ENCODE peak calls at places on chromosome 15, in six cellular contexts. B, Y, P, O, A and Z are unnamed samples.

GRCh38 chr15:78682693-78683410 is 41.8 kb upstream of the CHRNB4 start:
- DNase-seq in B (no peak), Y (peak; percentile 3), P (no peak), O (no peak), A (no peak), Z (no peak)

GRCh38 chr15:101288905-101289513 is 6.0 kb downstream of the SNRPA1 start:
- DNase-seq in B (peak; percentile 69), Y (no peak), P (no peak), O (no peak), A (no peak), Z (no peak)

GRCh38 chr15:65062061-65062460 is 5.7 kb downstream of the RASL12 start:
- DNase-seq in B (no peak), Y (peak; percentile 57), P (peak; percentile 3), O (no peak), A (no peak), Z (no peak)

GRCh38 chr15:61575597-61575996 is 346.5 kb upstream of the RORA start:
- DNase-seq in B (no peak), Y (no peak), P (no peak), O (no peak), A (no peak), Z (no peak)

GRCh38 chr15:71275098-71275497 is 159.8 kb downstream of the THSD4 start:
- DNase-seq in B (peak; percentile 55), Y (no peak), P (no peak), O (no peak), A (no peak), Z (no peak)

GRCh38 chr15:88118035-88118434 is 138.5 kb downstream of the NTRK3 start:
- DNase-seq in B (no peak), Y (no peak), P (no peak), O (no peak), A (no peak), Z (no peak)

GRCh38 chr15:73891328-73891975 is 18.1 kb downstream of the TBC1D21 start:
- DNase-seq in B (no peak), Y (no peak), P (no peak), O (no peak), A (no peak), Z (no peak)

GRCh38 chr15:50134524-50135024 is 15.5 kb upstream of the ATP8B4 start:
- DNase-seq in B (peak; percentile 68), Y (no peak), P (no peak), O (no peak), A (no peak), Z (no peak)

GRCh38 chr15:101054991-101055390 is 135.8 kb downstream of the LRRK1 start:
- DNase-seq in B (no peak), Y (no peak), P (no peak), O (no peak), A (no peak), Z (no peak)

GRCh38 chr15:83734487-83734886 is 80.6 kb downstream of the ADAMTSL3 start:
- DNase-seq in B (peak; percentile 27), Y (no peak), P (no peak), O (no peak), A (no peak), Z (no peak)

GRCh38 chr15:39887832-39888231 is 32.2 kb downstream of the GPR176 start:
- DNase-seq in B (peak; percentile 50), Y (no peak), P (no peak), O (no peak), A (no peak), Z (no peak)

GRCh38 chr15:55221090-55222011 is 24.6 kb upstream of the RSL24D1 start:
- DNase-seq in B (peak; percentile 98), Y (no peak), P (no peak), O (no peak), A (no peak), Z (no peak)

GRCh38 chr15:39079296-39079834 is 501.5 kb upstream of the THBS1 start:
- DNase-seq in B (peak; percentile 85), Y (no peak), P (no peak), O (no peak), A (no peak), Z (no peak)

GRCh38 chr15:99755692-99756409 is 22.6 kb upstream of the LYSMD4 start:
- DNase-seq in B (peak; percentile 80), Y (no peak), P (peak; percentile 52), O (peak; percentile 35), A (no peak), Z (peak; percentile 56)

GRCh38 chr15:65468229-65468628 is 45.5 kb upstream of the IGDCC4 start:
- DNase-seq in B (no peak), Y (no peak), P (no peak), O (no peak), A (no peak), Z (no peak)

GRCh38 chr15:81050259-81050658 is 49.5 kb downstream of the TLNRD1 start:
- DNase-seq in B (no peak), Y (no peak), P (no peak), O (no peak), A (no peak), Z (no peak)

GRCh38 chr15:65343374-65343981 is 34.3 kb downstream of the IGDCC3 start:
- DNase-seq in B (no peak), Y (peak; percentile 54), P (no peak), O (no peak), A (no peak), Z (no peak)

GRCh38 chr15:69035918-69036258 is 21.4 kb downstream of the NOX5 start:
- DNase-seq in B (no peak), Y (no peak), P (no peak), O (no peak), A (no peak), Z (no peak)

GRCh38 chr15:101504866-101505609 is 15.5 kb upstream of the PCSK6 start:
- DNase-seq in B (no peak), Y (no peak), P (no peak), O (no peak), A (no peak), Z (no peak)

GRCh38 chr15:38129531-38130199 is 123.0 kb upstream of the SPRED1 start:
- DNase-seq in B (peak; percentile 100), Y (peak; percentile 79), P (peak; percentile 83), O (peak; percentile 68), A (peak; percentile 85), Z (no peak)

GRCh38 chr15:37078000-37078399 is 22.3 kb downstream of the MEIS2 start:
- DNase-seq in B (no peak), Y (no peak), P (no peak), O (no peak), A (no peak), Z (no peak)

GRCh38 chr15:34808016-34808415 is 12.7 kb upstream of the ACTC1 start:
- DNase-seq in B (no peak), Y (no peak), P (no peak), O (no peak), A (no peak), Z (no peak)

GRCh38 chr15:98669638-98670037 is 21.3 kb downstream of the IGF1R start:
- DNase-seq in B (no peak), Y (no peak), P (no peak), O (no peak), A (no peak), Z (no peak)

GRCh38 chr15:72117448-72117697 is 577 bp downstream of the MYO9A start:
- DNase-seq in B (peak; percentile 88), Y (peak; percentile 95), P (peak; percentile 80), O (peak; percentile 86), A (peak; percentile 30), Z (peak; percentile 54)

GRCh38 chr15:58108117-58108516 is 30.1 kb upstream of the AQP9 start:
- DNase-seq in B (no peak), Y (no peak), P (no peak), O (no peak), A (no peak), Z (no peak)

GRCh38 chr15:58114388-58114787 is 23.8 kb upstream of the AQP9 start:
- DNase-seq in B (no peak), Y (no peak), P (no peak), O (no peak), A (no peak), Z (no peak)

GRCh38 chr15:58111718-58112104 is 26.5 kb upstream of the AQP9 start:
- DNase-seq in B (no peak), Y (no peak), P (no peak), O (no peak), A (no peak), Z (no peak)

GRCh38 chr15:58109419-58109818 is 28.8 kb upstream of the AQP9 start:
- DNase-seq in B (no peak), Y (no peak), P (no peak), O (no peak), A (no peak), Z (no peak)

DNA sequence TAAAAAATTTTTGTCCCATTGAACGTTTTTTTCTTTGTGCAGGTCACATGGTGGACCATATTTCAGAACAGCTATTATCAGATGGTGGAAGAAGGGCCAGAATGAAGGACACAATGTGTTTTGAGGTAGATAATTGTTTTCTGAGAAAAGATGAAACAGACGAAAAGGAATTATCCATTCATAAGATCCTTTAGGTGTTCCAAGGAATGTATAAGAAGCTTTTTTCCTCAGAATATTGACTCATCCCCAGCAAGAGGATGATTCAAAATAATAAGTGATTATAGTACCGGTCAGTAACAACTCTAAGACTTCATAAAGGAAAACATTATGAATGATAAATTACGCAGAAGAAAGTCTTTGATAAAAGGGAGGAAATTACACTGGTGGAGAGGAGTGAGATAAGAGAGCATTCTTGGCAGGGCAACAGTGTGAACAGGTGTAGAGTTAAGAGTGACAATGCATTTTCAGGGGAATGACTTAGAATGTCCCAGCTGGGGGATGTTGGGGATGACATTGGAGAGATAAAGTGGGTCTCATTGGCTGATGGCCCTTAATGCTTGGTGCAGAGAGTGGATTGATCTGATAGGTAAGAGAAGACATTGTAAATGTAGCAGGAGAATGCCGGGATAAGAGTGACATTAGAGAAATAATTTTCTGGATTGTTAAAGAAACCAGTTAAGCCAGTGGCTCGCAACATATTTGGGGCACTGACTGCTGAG is 27.0 kb upstream of the AQP9 start:
- DNase-seq in B (no peak), Y (no peak), P (no peak), O (no peak), A (no peak), Z (no peak)
- H3K27me3 ChIP-seq in B (no peaks in the 10 kb centered on the region), Y (no peaks in the 10 kb centered on the region), P (no peaks in the 10 kb centered on the region), O (no peaks in the 10 kb centered on the region), A (no peaks in the 10 kb centered on the region), Z (no peaks in the 10 kb centered on the region)

GRCh38 chr15:43519207-43519606 is 1.8 kb downstream of the MAP1A start:
- DNase-seq in B (no peak), Y (no peak), P (no peak), O (no peak), A (no peak), Z (no peak)

GRCh38 chr15:43522247-43522646 is 4.8 kb downstream of the MAP1A start:
- DNase-seq in B (no peak), Y (no peak), P (no peak), O (no peak), A (no peak), Z (no peak)

GRCh38 chr15:43521419-43521818 is 4.0 kb downstream of the MAP1A start:
- DNase-seq in B (no peak), Y (no peak), P (no peak), O (no peak), A (no peak), Z (no peak)

GRCh38 chr15:43518073-43518761 is 809 bp downstream of the MAP1A start:
- DNase-seq in B (peak; percentile 41), Y (no peak), P (peak; percentile 44), O (no peak), A (no peak), Z (no peak)

GRCh38 chr15:43520138-43520537 is 2.7 kb downstream of the MAP1A start:
- DNase-seq in B (no peak), Y (no peak), P (no peak), O (no peak), A (no peak), Z (no peak)
- H3K4me3 ChIP-seq in B (no peak overlapping the region), Y (no peak overlapping the region), P (no peak overlapping the region), O (no peak overlapping the region), A (no peak overlapping the region), Z (no peak overlapping the region)

GRCh38 chr15:66715736-66716667 is 14.0 kb downstream of the SMAD6 start:
- DNase-seq in B (no peak), Y (no peak), P (no peak), O (no peak), A (no peak), Z (no peak)
- H3K36me3 ChIP-seq in B (peaks cover 68% of the 10 kb centered on the region), Y (no peaks in the 10 kb centered on the region), P (no peaks in the 10 kb centered on the region), O (no peaks in the 10 kb centered on the region), A (no peaks in the 10 kb centered on the region), Z (no peaks in the 10 kb centered on the region)

GRCh38 chr15:67781907-67782559 is 43.3 kb upstream of the SKOR1 start:
- DNase-seq in B (no peak), Y (no peak), P (no peak), O (no peak), A (no peak), Z (no peak)
- H3K27me3 ChIP-seq in B (peaks cover 100% of the 10 kb centered on the region), Y (no peaks in the 10 kb centered on the region), P (no peaks in the 10 kb centered on the region), O (no peaks in the 10 kb centered on the region), A (no peaks in the 10 kb centered on the region), Z (no peaks in the 10 kb centered on the region)